ENCODE peak calls at places on chromosomes 11 and 22, in seven cellular contexts. P, R, E, Z, I, J and O are unnamed samples.

GRCh38 chr11:35388054-35388453 is 31.3 kb downstream of the SLC1A2 start:
- DNase-seq in P (no peak), I (no peak), E (no peak), J (no peak), R (no peak), Z (no peak), O (no peak)

GRCh38 chr11:91296628-91297027 is 928.0 kb upstream of the FAT3 start:
- DNase-seq in I (no peak), J (no peak), E (no peak), Z (no peak), P (no peak), R (no peak), O (no peak)

GRCh38 chr11:20873054-20873453 is 203.7 kb downstream of the NELL1 start:
- DNase-seq in J (no peak), I (no peak), R (peak; percentile 83), E (no peak), Z (peak; percentile 10), P (peak; percentile 49), O (no peak)

GRCh38 chr22:45602004-45602733 is 69.5 kb upstream of the ATXN10 start:
- DNase-seq in R (no peak), J (no peak), I (no peak), P (no peak), Z (no peak), E (no peak), O (no peak)

GRCh38 chr11:116750070-116750718 is 22.6 kb downstream of the BUD13 start:
- DNase-seq in R (no peak), Z (no peak), J (no peak), E (no peak), P (no peak), I (no peak), O (no peak)

GRCh38 chr11:33457948-33458347 is 200.8 kb downstream of the HIPK3 start:
- DNase-seq in J (no peak), I (no peak), P (no peak), E (no peak), Z (no peak), R (no peak), O (no peak)

GRCh38 chr11:65444314-65445051 is 21.9 kb downstream of the NEAT1 start:
- DNase-seq in J (no peak), Z (no peak), E (no peak), I (no peak), R (no peak), P (no peak), O (no peak)

GRCh38 chr22:36566720-36567119 is 37.8 kb upstream of the EIF3D start:
- DNase-seq in P (no peak), E (no peak), R (no peak), I (no peak), J (no peak), Z (no peak), O (no peak)

GRCh38 chr11:35584321-35584720 is 33.9 kb upstream of the FJX1 start:
- DNase-seq in E (no peak), Z (no peak), I (peak; percentile 43), R (no peak), P (no peak), J (peak; percentile 82), O (no peak)

GRCh38 chr22:50530280-50530856 is 556 bp upstream of the TYMP start:
- DNase-seq in E (no peak), I (peak; percentile 73), J (no peak), P (peak; percentile 92), R (no peak), Z (peak; percentile 54), O (no peak)

GRCh38 chr22:38921126-38921525 is 36.3 kb upstream of the APOBEC3A start:
- DNase-seq in P (no peak), J (no peak), E (no peak), I (no peak), Z (no peak), R (no peak), O (no peak)

GRCh38 chr22:27799334-27800249 is 2.0 kb downstream of the MN1 start:
- DNase-seq in J (no peak), P (no peak), E (no peak), R (no peak), I (peak; percentile 57), Z (no peak), O (no peak)

GRCh38 chr11:56849250-56849649 is 100.8 kb upstream of the OR9G4 start:
- DNase-seq in I (no peak), E (no peak), Z (peak; percentile 11), R (no peak), P (no peak), J (no peak), O (no peak)

GRCh38 chr22:39148727-39149535 is 3.5 kb downstream of the CBX7 start:
- DNase-seq in Z (no peak), R (no peak), E (peak; percentile 52), J (no peak), I (peak; percentile 29), P (peak; percentile 92), O (peak; percentile 60)

GRCh38 chr11:12187399-12187798 is 77.0 kb downstream of the MICAL2 start:
- DNase-seq in I (no peak), J (no peak), R (no peak), E (peak; percentile 55), Z (no peak), P (no peak), O (no peak)

GRCh38 chr11:119322360-119322739 is 5.4 kb upstream of the MCAM start:
- DNase-seq in I (no peak), Z (no peak), E (no peak), J (no peak), R (no peak), P (no peak), O (no peak)

GRCh38 chr11:36186340-36186739 is 102.9 kb downstream of the COMMD9 start:
- DNase-seq in J (peak; percentile 15), Z (no peak), P (no peak), I (peak; percentile 85), E (no peak), R (peak; percentile 14), O (no peak)

GRCh38 chr11:10493041-10493663 is 38.1 kb downstream of the AMPD3 start:
- DNase-seq in P (no peak), E (no peak), I (no peak), J (no peak), Z (no peak), R (no peak), O (no peak)

GRCh38 chr11:132943737-132944556 is 588.4 kb downstream of the OPCML start:
- DNase-seq in E (no peak), I (peak; percentile 63), Z (no peak), R (no peak), P (no peak), J (no peak), O (no peak)

GRCh38 chr22:19951351-19951750 is 9.7 kb upstream of the TXNRD2 start:
- DNase-seq in E (no peak), P (no peak), R (no peak), J (no peak), I (no peak), Z (no peak), O (no peak)

GRCh38 chr11:129881570-129882170 is 13.7 kb downstream of the NFRKB start:
- DNase-seq in J (peak; percentile 26), P (peak; percentile 28), R (no peak), E (peak; percentile 27), Z (peak; percentile 51), I (peak; percentile 30), O (peak; percentile 8)

GRCh38 chr22:24208012-24208749 is 26.9 kb downstream of the SUSD2 start:
- DNase-seq in P (no peak), J (peak; percentile 96), I (peak; percentile 97), Z (peak; percentile 85), E (no peak), R (no peak), O (no peak)

GRCh38 chr11:120065876-120066275 is 72.0 kb downstream of the TRIM29 start:
- DNase-seq in R (no peak), I (no peak), Z (no peak), J (no peak), E (no peak), P (no peak), O (no peak)

GRCh38 chr11:3001496-3001895 is 9.4 kb upstream of the NAP1L4 start:
- DNase-seq in E (no peak), Z (no peak), P (no peak), R (no peak), J (no peak), I (no peak), O (no peak)

GRCh38 chr22:50572965-50573364 is 5.3 kb downstream of the CPT1B start:
- DNase-seq in P (no peak), R (no peak), I (no peak), Z (no peak), J (no peak), E (no peak), O (no peak)

GRCh38 chr11:26234451-26234850 is 97.5 kb upstream of the ANO3 start:
- DNase-seq in E (no peak), J (no peak), R (no peak), Z (no peak), P (no peak), I (no peak), O (no peak)

GRCh38 chr22:40805239-40805638 is 13.9 kb downstream of the SLC25A17 start:
- DNase-seq in J (no peak), P (no peak), I (no peak), R (no peak), E (no peak), Z (no peak), O (no peak)

GRCh38 chr11:15195454-15196200 is 80.9 kb downstream of the INSC start:
- DNase-seq in P (no peak), Z (no peak), I (no peak), R (no peak), E (no peak), J (no peak), O (no peak)

GRCh38 chr11:76626266-76626665 is 44.3 kb downstream of the LRRC32 start:
- DNase-seq in P (no peak), Z (no peak), I (no peak), E (no peak), R (no peak), J (no peak), O (no peak)

GRCh38 chr11:18282626-18283025 is 16.6 kb downstream of the SAA1 start:
- DNase-seq in I (no peak), P (no peak), R (no peak), E (no peak), Z (no peak), J (no peak), O (no peak)